ENCODE peak calls at places on chromosomes 11 and 22, in six cellular contexts. M is IMR-90, O is H9, D is H1, Q is mesenchymal stem cell, U is trophoblast cell. L is an unnamed sample.
A peak's percentile ranks its signal among the peaks of the same experiment; 100 is the strongest.

GRCh38 chr11:93370260-93370659 is 39.7 kb downstream of the DEUP1 start:
- DNase-seq in M (no peak), O (no peak), D (no peak), Q (no peak), U (peak; percentile 7), L (no peak)

GRCh38 chr11:73783483-73784020 is 4.1 kb upstream of the MRPL48 start:
- DNase-seq in M (no peak), O (no peak), D (no peak), Q (no peak), U (no peak), L (no peak)

GRCh38 chr11:67345949-67346819 is 7.2 kb downstream of the POLD4 start:
- DNase-seq in M (peak; percentile 58), O (no peak), D (no peak), Q (peak; percentile 61), U (no peak), L (no peak)

GRCh38 chr11:721913-722811 is 16.1 kb downstream of the EPS8L2 start:
- DNase-seq in M (no peak), O (peak; percentile 36), D (no peak), Q (no peak), U (no peak), L (no peak)

GRCh38 chr11:84675631-84676030 is 951.5 kb downstream of the DLG2 start:
- DNase-seq in M (no peak), O (no peak), D (no peak), Q (no peak), U (no peak), L (no peak)

GRCh38 chr11:64969209-64969608 is 2.7 kb downstream of the MAJIN start:
- DNase-seq in M (peak; percentile 81), O (no peak), D (no peak), Q (peak; percentile 70), U (no peak), L (no peak)

GRCh38 chr11:75654314-75654713 is 14.5 kb downstream of the MAP6 start:
- DNase-seq in M (peak; percentile 84), O (no peak), D (no peak), Q (no peak), U (peak; percentile 13), L (no peak)

GRCh38 chr11:115054541-115055538 is 376.5 kb downstream of the NXPE2 start:
- DNase-seq in M (peak; percentile 3), O (no peak), D (no peak), Q (no peak), U (no peak), L (no peak)

DNA sequence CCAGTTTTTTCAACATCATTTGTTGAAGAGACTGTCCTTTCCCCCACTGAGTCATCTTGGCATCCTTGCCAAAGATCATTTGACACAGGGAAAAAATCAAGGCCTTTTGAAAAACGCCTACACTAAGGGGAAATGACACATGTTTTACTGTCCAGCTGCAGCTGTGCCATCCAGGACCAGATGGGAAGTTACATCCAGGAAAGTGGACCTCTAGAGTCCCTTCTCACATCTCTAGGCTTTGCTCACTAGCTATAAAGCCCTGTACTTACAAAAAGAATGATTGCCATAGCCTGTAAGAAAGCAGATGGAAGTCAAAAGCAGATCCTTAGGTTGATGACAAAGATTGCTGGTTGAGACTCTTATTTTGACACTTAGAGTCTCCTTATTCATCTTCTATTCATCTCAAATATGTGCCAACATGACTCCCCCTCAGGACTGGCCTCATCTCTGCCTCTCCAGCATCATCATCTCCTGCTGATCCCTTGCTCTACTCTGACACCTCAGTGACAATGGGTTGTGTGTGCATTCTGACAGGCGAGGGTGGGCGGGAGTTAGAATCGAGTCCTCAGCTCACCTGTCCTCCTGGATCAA is 22.8 kb downstream of the OSBP2 start:
- DNase-seq in M (peak; percentile 90), O (no peak), D (no peak), Q (peak; percentile 41), U (no peak), L (no peak)
- H2AFZ ChIP-seq in M (peak overlapping the region; percentile 73), O (no peak overlapping the region), D (no peak overlapping the region), Q (no peak overlapping the region), U (no peak overlapping the region), L (no peak overlapping the region)

DNA sequence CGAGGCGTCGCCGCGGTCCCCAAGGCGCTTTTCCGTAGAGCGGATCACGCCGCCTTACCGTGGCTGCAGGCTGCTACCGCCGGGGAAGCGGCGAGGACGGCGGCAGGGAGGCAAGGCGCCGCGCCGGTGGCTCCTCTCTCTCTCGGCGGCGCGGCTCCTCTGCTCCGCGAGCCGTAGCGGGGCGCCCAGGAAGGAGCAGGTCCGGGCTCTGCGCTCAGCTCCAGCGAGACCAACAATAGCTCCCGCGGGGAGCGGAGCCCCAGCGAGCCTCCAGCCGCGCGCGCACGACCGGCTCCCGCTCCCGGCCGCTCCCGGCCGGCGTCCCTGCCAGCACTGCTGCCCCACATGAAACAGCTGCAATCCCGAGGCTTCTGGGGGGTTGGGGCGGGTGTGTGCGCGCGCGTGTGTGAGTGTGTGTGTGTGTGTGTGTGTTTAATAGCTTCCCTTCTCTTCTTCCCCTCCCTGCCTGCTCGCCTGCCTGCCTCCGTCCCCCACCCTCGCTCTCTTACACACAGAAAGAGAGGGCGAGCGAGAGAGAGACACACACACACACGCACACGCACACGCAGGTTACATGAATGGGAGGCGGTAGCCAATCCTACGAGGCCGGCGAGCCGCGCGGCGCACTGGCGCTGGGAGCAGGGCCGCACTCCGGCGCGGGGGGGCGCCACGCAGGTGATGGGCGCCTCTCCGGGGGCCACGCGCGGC is at the start of gene TENM4:
- DNase-seq in M (peak; percentile 92), O (peak; percentile 45), D (no peak), Q (peak; percentile 82), U (peak; percentile 35), L (peak; percentile 67)
- H3K23ac ChIP-seq in M (peak within 1 kb of the TSS; percentile 41), O (no peak within 1 kb of the TSS), D (no peak within 1 kb of the TSS), Q (no peak within 1 kb of the TSS), U (no peak within 1 kb of the TSS), L (peak within 1 kb of the TSS; percentile 81)

GRCh38 chr11:63888170-63889086 is 28.5 kb downstream of the RCOR2 start:
- DNase-seq in M (peak; percentile 52), O (peak; percentile 85), D (no peak), Q (peak; percentile 76), U (peak; percentile 80), L (no peak)
- H2BK5ac ChIP-seq in M (no peak overlapping the region), O (no peak overlapping the region), D (peak overlapping the region; percentile 91), Q (no peak overlapping the region), U (no peak overlapping the region), L (peak overlapping the region; percentile 79)

DNA sequence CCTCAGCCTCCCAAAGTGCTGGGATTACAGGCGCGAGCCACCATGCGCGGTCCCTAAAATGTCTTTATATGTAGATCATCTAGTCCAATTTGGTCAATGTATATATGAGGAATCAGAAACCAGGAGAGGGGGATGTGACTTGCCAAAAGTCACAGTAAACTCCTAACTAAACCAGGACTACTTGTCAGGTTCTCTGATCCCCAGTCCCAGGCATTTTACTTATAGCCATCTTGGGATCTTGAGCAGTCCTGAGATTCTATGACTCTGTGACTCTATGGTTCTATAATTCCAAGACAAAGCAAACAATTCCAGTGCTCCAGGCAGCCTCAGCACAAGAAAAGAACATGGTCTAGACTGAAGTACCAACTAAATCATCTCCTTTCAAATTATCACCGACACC is at the start of gene MS4A5:
- DNase-seq in M (no peak), O (no peak), D (no peak), Q (no peak), U (no peak), L (no peak)
- H2AFZ ChIP-seq in M (no peak within 1 kb of the TSS), O (peak within 1 kb of the TSS; percentile 42), D (no peak within 1 kb of the TSS), Q (no peak within 1 kb of the TSS), U (no peak within 1 kb of the TSS), L (no peak within 1 kb of the TSS)

GRCh38 chr22:31944700-31945477 is 554 bp downstream of the YWHAH start:
- DNase-seq in M (no peak), O (no peak), D (no peak), Q (peak; percentile 32), U (peak; percentile 30), L (peak; percentile 17)
- H3K23ac ChIP-seq in M (peak overlapping the region; percentile 99), O (no peak overlapping the region), D (no peak overlapping the region), Q (no peak overlapping the region), U (no peak overlapping the region), L (peak overlapping the region; percentile 89)

DNA sequence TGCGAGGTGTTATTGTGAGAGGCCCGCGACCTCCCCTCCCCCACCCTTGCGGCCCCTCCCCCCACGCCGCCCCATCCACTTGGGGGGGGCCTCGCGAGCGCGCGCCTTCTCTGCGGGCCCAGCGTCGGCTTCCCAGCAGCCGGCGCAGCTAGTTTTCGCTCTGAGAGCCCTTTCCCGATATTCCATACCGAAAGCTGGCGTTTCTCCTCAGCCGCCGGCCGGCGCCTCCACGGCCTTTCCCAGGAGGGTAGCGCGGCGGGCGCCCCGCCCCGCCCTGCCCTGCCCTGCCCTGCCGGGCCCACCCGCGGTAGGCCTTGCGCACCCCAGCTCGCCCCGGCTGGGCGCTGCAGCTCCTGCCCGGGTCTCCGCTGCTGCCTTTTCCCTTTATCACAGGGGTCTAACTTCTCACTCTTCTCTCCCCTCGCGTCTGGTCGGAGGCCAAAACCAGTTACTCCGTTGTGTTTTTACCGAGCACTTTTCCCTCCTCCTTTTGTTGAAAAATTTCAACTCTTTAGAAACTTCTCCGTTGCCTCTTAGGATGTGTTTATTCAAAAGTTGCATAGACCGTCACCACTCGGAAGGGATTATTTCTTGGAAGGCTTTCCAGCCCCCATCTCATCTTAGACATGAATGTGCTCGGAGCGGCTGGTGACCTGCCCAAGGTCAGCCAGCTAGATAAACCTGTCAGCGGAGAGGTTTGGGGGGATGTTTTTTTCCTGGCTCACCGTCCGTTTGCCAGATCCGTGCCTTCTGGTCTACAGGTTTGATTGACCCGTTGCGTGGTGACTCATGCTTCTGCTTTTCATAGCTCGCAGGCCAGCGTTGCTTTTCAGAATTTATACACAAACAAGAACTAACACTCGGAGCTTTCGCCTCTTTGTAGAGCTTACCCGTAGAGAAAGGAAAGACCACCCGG is 648 bp downstream of the PAFAH1B2 start:
- DNase-seq in M (peak; percentile 86), O (no peak), D (no peak), Q (peak; percentile 84), U (peak; percentile 72), L (peak; percentile 3)
- H2BK5ac ChIP-seq in M (peak overlapping the region; percentile 89), O (no peak overlapping the region), D (peak overlapping the region; percentile 93), Q (peak overlapping the region; percentile 69), U (peak overlapping the region; percentile 98), L (peak overlapping the region; percentile 94)

GRCh38 chr11:45021692-45022130 is 71.0 kb upstream of the TP53I11 start:
- DNase-seq in M (peak; percentile 16), O (peak; percentile 61), D (no peak), Q (peak; percentile 53), U (no peak), L (no peak)
- H2AFZ ChIP-seq in M (no peak overlapping the region), O (no peak overlapping the region), D (no peak overlapping the region), Q (no peak overlapping the region), U (no peak overlapping the region), L (peak overlapping the region; percentile 30)

GRCh38 chr11:80838153-80838552 is 1397.3 kb upstream of the TENM4 start:
- DNase-seq in M (no peak), O (no peak), D (no peak), Q (no peak), U (no peak), L (no peak)
- H3K23ac ChIP-seq in M (no peak overlapping the region), O (no peak overlapping the region), D (no peak overlapping the region), Q (no peak overlapping the region), U (no peak overlapping the region), L (no peak overlapping the region)